ENCODE peak calls at places on chromosomes 5 and 9, in seven cellular contexts. K is WTC11; A is prostate gland; Z is NCI-H2171; F is mucosa of descending colon; N is activated T-cell treated with anti-CD3 and anti-CD28 coated beads, Interleukin-2, amount 50 U/mL, for 4 hours; S is PC-9. W is an unnamed sample.

GRCh38 chr9:110183208-110184145 is 24.5 kb downstream of the C9orf152 start:
- DNase-seq in A (peak), Z (peak), F (peak), S (peak), K (peak), N (peak), W (no peak)

GRCh38 chr9:28598396-28598795 is 1025.1 kb upstream of the C9orf72 start:
- DNase-seq in F (no peak), N (no peak), S (no peak), Z (no peak), A (no peak), K (peak), W (no peak)

GRCh38 chr5:133644000-133644865 is 31.9 kb upstream of the FSTL4 start:
- DNase-seq in N (no peak), S (no peak), F (no peak), A (no peak), Z (no peak), K (no peak), W (no peak)

GRCh38 chr5:172943906-172944305 is 15.3 kb upstream of the RPL26L1 start:
- DNase-seq in K (no peak), F (no peak), N (no peak), S (no peak), Z (no peak), A (no peak), W (no peak)

GRCh38 chr5:128252196-128252595 is 168.6 kb downstream of the SLC12A2 start:
- DNase-seq in F (no peak), Z (no peak), S (no peak), N (no peak), A (no peak), K (no peak), W (no peak)

GRCh38 chr9:86600291-86600690 is 246.1 kb upstream of the TUT7 start:
- DNase-seq in Z (no peak), N (no peak), S (peak), A (no peak), K (no peak), F (no peak), W (no peak)

GRCh38 chr9:96782241-96782640 is 4.4 kb upstream of the ZNF510 start:
- DNase-seq in N (no peak), K (no peak), Z (no peak), F (no peak), A (no peak), S (no peak), W (no peak)

GRCh38 chr5:135545115-135545514 is 9.4 kb upstream of the NEUROG1 start:
- DNase-seq in Z (no peak), N (no peak), S (no peak), A (no peak), F (no peak), K (no peak), W (no peak)

GRCh38 chr5:157253547-157253946 is 12.4 kb upstream of the CYFIP2 start:
- DNase-seq in N (no peak), K (peak), S (peak), A (peak), Z (no peak), F (peak), W (no peak)

W was measured in activated CD4-positive, alpha-beta T cell treated with anti-CD3 and anti-CD28 coated beads for 1 hour.